ENCODE peak calls at places on chromosome 9, in four cellular contexts. H is HCT116, D is A549, W is HL-60. X is an unnamed sample.

GRCh38 chr9:106862946-106863740 is at the start of gene ZNF462:
- DNase-seq in H (no peak), D (peak; percentile 63), W (no peak), X (peak; percentile 81)

GRCh38 chr9:116190997-116191396 is 37.4 kb downstream of the PAPPA start:
- DNase-seq in H (no peak), D (no peak), W (no peak), X (no peak)

GRCh38 chr9:33510264-33511183 is 13.5 kb upstream of the ANKRD18B start:
- DNase-seq in H (no peak), D (peak; percentile 67), W (peak; percentile 57), X (peak; percentile 75)

GRCh38 chr9:17793713-17794622 is 215.1 kb downstream of the SH3GL2 start:
- DNase-seq in H (peak; percentile 6), D (peak; percentile 66), W (peak; percentile 3), X (peak; percentile 21)

GRCh38 chr9:111975709-111976108 is 79.1 kb downstream of the UGCG start:
- DNase-seq in H (peak; percentile 32), D (peak; percentile 59), W (peak; percentile 18), X (peak; percentile 62)

GRCh38 chr9:136614372-136614922 is 48.3 kb upstream of the EGFL7 start:
- DNase-seq in H (no peak), D (no peak), W (no peak), X (no peak)

GRCh38 chr9:18778846-18779245 is 254.2 kb downstream of the SAXO1 start:
- DNase-seq in H (no peak), D (no peak), W (no peak), X (no peak)

GRCh38 chr9:70352356-70352755 is 62.1 kb downstream of the KLF9 start:
- DNase-seq in H (no peak), D (no peak), W (no peak), X (no peak)

GRCh38 chr9:17024129-17024528 is 110.7 kb upstream of the CNTLN start:
- DNase-seq in H (no peak), D (no peak), W (no peak), X (no peak)

GRCh38 chr9:85258823-85259370 is 482.9 kb downstream of the AGTPBP1 start:
- DNase-seq in H (peak; percentile 63), D (peak; percentile 74), W (peak; percentile 42), X (peak; percentile 84)

GRCh38 chr9:72807765-72808445 is 144.9 kb downstream of the ALDH1A1 start:
- DNase-seq in H (peak; percentile 32), D (peak; percentile 42), W (no peak), X (peak; percentile 47)

GRCh38 chr9:133954862-133955529 is 37.1 kb downstream of the VAV2 start:
- DNase-seq in H (no peak), D (no peak), W (no peak), X (no peak)

GRCh38 chr9:127537014-127537413 is 75.1 kb upstream of the STXBP1 start:
- DNase-seq in H (no peak), D (no peak), W (no peak), X (peak; percentile 39)

GRCh38 chr9:128051932-128052734 is 15.0 kb downstream of the NAIF1 start:
- DNase-seq in H (peak; percentile 77), D (no peak), W (no peak), X (no peak)

GRCh38 chr9:36031774-36032565 is 4.7 kb upstream of the RECK start:
- DNase-seq in H (no peak), D (no peak), W (no peak), X (no peak)
- H3K27ac ChIP-seq in H (no peak overlapping the region), D (no peak overlapping the region), W (no peak overlapping the region), X (no peak overlapping the region)

GRCh38 chr9:130693426-130694191 is at the start of gene EXOSC2:
- DNase-seq in H (peak; percentile 96), D (peak; percentile 99), W (peak; percentile 99), X (peak; percentile 98)
- TF ChIP-seq REST in H (no peak), D (no peak), W (peak; percentile 70), X (no peak)

GRCh38 chr9:110214553-110214952 is 6.6 kb upstream of the C9orf152 start:
- DNase-seq in H (no peak), D (no peak), W (no peak), X (no peak)
- H3K27ac ChIP-seq in H (no peak overlapping the region), D (no peak overlapping the region), W (no peak overlapping the region), X (no peak overlapping the region)

GRCh38 chr9:3716415-3716814 is 190.6 kb upstream of the RFX3 start:
- DNase-seq in H (no peak), D (no peak), W (no peak), X (no peak)
- TF ChIP-seq REST in H (peak; percentile 35), D (peak; percentile 79), W (peak; percentile 88), X (peak; percentile 34)

GRCh38 chr9:98074119-98074990 is 17.8 kb downstream of the NANS start:
- DNase-seq in H (no peak), D (peak; percentile 55), W (peak; percentile 56), X (peak; percentile 82)
- H3K27ac ChIP-seq in H (peak overlapping the region; percentile 12), D (peak overlapping the region; percentile 54), W (no peak overlapping the region), X (peak overlapping the region; percentile 64)

GRCh38 chr9:131179561-131180219 is 54.3 kb downstream of the NUP214 start:
- DNase-seq in H (no peak), D (no peak), W (no peak), X (no peak)
- TF ChIP-seq REST in H (no peak), D (no peak), W (no peak), X (no peak)

GRCh38 chr9:3912817-3913216 is 387.0 kb upstream of the RFX3 start:
- DNase-seq in H (no peak), D (no peak), W (no peak), X (no peak)
- H3K27ac ChIP-seq in H (no peak overlapping the region), D (no peak overlapping the region), W (no peak overlapping the region), X (no peak overlapping the region)

GRCh38 chr9:81396528-81396927 is 292.8 kb downstream of the TLE1 start:
- DNase-seq in H (no peak), D (no peak), W (no peak), X (no peak)
- TF ChIP-seq REST in H (no peak), D (no peak), W (no peak), X (no peak)